ENCODE peak calls at places on chromosomes 16 and 17, in eight cellular contexts. One of them, this sample, is unnamed.
A peak's percentile ranks its signal among the peaks of the same experiment; 100 is the strongest.

GRCh38 chr17:51000835-51001638 is 119.6 kb downstream of the SPAG9 start:
- DNase-seq in colonic mucosa: peak; percentile 22
- DNase-seq in GM23338: peak; percentile 84
- DNase-seq in IMR-90: peak; percentile 78
- DNase-seq in left ventricle myocardium inferior: no peak
- DNase-seq in neural progenitor cell: peak; percentile 70
- DNase-seq in WERI-Rb-1: no peak
- DNase-seq in psoas muscle: no peak
- DNase-seq in this sample: no peak

GRCh38 chr17:37849617-37849972 is 74.6 kb upstream of the TBC1D3K start:
- DNase-seq in colonic mucosa: no peak
- DNase-seq in GM23338: no peak
- DNase-seq in IMR-90: no peak
- DNase-seq in left ventricle myocardium inferior: no peak
- DNase-seq in neural progenitor cell: no peak
- DNase-seq in WERI-Rb-1: no peak
- DNase-seq in psoas muscle: no peak
- DNase-seq in this sample: no peak

GRCh38 chr17:63489291-63489690 is 12.4 kb downstream of the ACE start:
- DNase-seq in colonic mucosa: no peak
- DNase-seq in GM23338: no peak
- DNase-seq in IMR-90: no peak
- DNase-seq in left ventricle myocardium inferior: no peak
- DNase-seq in neural progenitor cell: no peak
- DNase-seq in WERI-Rb-1: no peak
- DNase-seq in psoas muscle: no peak
- DNase-seq in this sample: no peak

GRCh38 chr17:4329838-4330237 is 36.6 kb downstream of the UBE2G1 start:
- DNase-seq in colonic mucosa: no peak
- DNase-seq in GM23338: no peak
- DNase-seq in IMR-90: peak; percentile 99
- DNase-seq in left ventricle myocardium inferior: no peak
- DNase-seq in neural progenitor cell: no peak
- DNase-seq in WERI-Rb-1: no peak
- DNase-seq in psoas muscle: no peak
- DNase-seq in this sample: no peak

GRCh38 chr17:82330322-82331239 is 3.0 kb downstream of the SECTM1 start:
- DNase-seq in colonic mucosa: no peak
- DNase-seq in GM23338: no peak
- DNase-seq in IMR-90: peak; percentile 67
- DNase-seq in left ventricle myocardium inferior: no peak
- DNase-seq in neural progenitor cell: no peak
- DNase-seq in WERI-Rb-1: peak; percentile 53
- DNase-seq in psoas muscle: peak; percentile 75
- DNase-seq in this sample: no peak

GRCh38 chr17:62062936-62063335 is 2.1 kb downstream of the MED13 start:
- DNase-seq in colonic mucosa: no peak
- DNase-seq in GM23338: no peak
- DNase-seq in IMR-90: no peak
- DNase-seq in left ventricle myocardium inferior: no peak
- DNase-seq in neural progenitor cell: no peak
- DNase-seq in WERI-Rb-1: no peak
- DNase-seq in psoas muscle: no peak
- DNase-seq in this sample: no peak

GRCh38 chr17:55763856-55764255 is 13.0 kb downstream of the PCTP start:
- DNase-seq in colonic mucosa: no peak
- DNase-seq in GM23338: no peak
- DNase-seq in IMR-90: no peak
- DNase-seq in left ventricle myocardium inferior: no peak
- DNase-seq in neural progenitor cell: no peak
- DNase-seq in WERI-Rb-1: no peak
- DNase-seq in psoas muscle: no peak
- DNase-seq in this sample: no peak

GRCh38 chr16:89090182-89090630 is 3.4 kb upstream of the ACSF3 start:
- DNase-seq in colonic mucosa: no peak
- DNase-seq in GM23338: no peak
- DNase-seq in IMR-90: no peak
- DNase-seq in left ventricle myocardium inferior: no peak
- DNase-seq in neural progenitor cell: no peak
- DNase-seq in WERI-Rb-1: no peak
- DNase-seq in psoas muscle: no peak
- DNase-seq in this sample: no peak

GRCh38 chr16:87821346-87822001 is 47.8 kb downstream of the SLC7A5 start:
- DNase-seq in colonic mucosa: no peak
- DNase-seq in GM23338: no peak
- DNase-seq in IMR-90: no peak
- DNase-seq in left ventricle myocardium inferior: no peak
- DNase-seq in neural progenitor cell: peak; percentile 48
- DNase-seq in WERI-Rb-1: no peak
- DNase-seq in psoas muscle: no peak
- DNase-seq in this sample: no peak

GRCh38 chr16:22369221-22369811 is 5.1 kb downstream of the CDR2 start:
- DNase-seq in colonic mucosa: no peak
- DNase-seq in GM23338: no peak
- DNase-seq in IMR-90: peak; percentile 79
- DNase-seq in left ventricle myocardium inferior: no peak
- DNase-seq in neural progenitor cell: no peak
- DNase-seq in WERI-Rb-1: no peak
- DNase-seq in psoas muscle: no peak
- DNase-seq in this sample: peak; percentile 22

DNA sequence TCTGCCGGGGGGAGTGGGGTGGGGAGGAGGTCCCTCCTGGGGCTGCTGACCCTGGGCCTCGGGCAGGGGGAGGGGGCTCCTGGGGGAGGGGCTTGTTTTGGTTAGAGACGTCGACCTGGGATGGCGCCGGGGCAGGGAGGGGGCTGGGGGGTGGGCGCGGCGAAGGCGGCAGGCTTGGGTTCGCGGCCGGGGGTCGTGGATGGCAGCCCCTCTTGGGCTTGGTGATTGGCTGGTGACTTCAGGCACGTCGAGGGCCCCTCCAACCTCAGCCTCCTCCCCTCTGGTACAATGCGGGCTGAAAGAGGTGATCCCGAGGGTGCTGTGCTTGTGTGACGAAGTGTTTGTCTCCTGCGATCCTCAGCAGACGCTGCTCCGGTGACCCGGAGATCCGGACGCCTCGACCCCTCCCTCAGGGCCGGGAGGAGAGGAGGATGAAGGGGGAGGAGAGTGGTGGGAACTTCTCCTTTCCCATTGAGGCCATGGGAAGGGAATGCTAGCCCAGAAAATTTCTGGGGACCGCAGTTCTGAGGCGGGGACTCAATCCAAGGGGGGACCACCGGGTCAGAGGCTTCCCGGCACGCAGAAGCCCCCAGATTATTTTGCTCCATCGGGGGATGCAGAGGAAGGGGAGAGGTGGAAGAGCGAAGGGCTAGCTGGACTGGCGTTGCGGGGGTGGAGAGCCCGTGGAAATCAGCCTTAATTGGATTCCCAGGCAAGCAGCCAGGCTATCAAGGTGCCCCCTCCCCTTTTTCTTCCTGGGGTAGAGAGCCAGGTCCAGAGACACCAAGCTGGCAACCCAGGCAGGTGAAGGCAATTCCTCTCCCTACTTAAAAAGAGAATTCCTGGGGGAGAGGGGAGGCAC is 44.0 kb downstream of the RAI1 start:
- DNase-seq in colonic mucosa: no peak
- DNase-seq in GM23338: peak; percentile 68
- DNase-seq in IMR-90: no peak
- DNase-seq in left ventricle myocardium inferior: no peak
- DNase-seq in neural progenitor cell: peak; percentile 84
- DNase-seq in WERI-Rb-1: peak; percentile 41
- DNase-seq in psoas muscle: no peak
- DNase-seq in this sample: no peak
- H3K4me3 ChIP-seq in colonic mucosa: peak overlapping the region; percentile 31
- H3K4me3 ChIP-seq in GM23338: peak overlapping the region; percentile 61
- H3K4me3 ChIP-seq in IMR-90: no peak overlapping the region
- H3K4me3 ChIP-seq in left ventricle myocardium inferior: peak overlapping the region; percentile 66
- H3K4me3 ChIP-seq in neural progenitor cell: peak overlapping the region; percentile 74
- H3K4me3 ChIP-seq in WERI-Rb-1: peak overlapping the region; percentile 78
- H3K4me3 ChIP-seq in psoas muscle: peak overlapping the region; percentile 63
- H3K4me3 ChIP-seq in this sample: no peak overlapping the region

DNA sequence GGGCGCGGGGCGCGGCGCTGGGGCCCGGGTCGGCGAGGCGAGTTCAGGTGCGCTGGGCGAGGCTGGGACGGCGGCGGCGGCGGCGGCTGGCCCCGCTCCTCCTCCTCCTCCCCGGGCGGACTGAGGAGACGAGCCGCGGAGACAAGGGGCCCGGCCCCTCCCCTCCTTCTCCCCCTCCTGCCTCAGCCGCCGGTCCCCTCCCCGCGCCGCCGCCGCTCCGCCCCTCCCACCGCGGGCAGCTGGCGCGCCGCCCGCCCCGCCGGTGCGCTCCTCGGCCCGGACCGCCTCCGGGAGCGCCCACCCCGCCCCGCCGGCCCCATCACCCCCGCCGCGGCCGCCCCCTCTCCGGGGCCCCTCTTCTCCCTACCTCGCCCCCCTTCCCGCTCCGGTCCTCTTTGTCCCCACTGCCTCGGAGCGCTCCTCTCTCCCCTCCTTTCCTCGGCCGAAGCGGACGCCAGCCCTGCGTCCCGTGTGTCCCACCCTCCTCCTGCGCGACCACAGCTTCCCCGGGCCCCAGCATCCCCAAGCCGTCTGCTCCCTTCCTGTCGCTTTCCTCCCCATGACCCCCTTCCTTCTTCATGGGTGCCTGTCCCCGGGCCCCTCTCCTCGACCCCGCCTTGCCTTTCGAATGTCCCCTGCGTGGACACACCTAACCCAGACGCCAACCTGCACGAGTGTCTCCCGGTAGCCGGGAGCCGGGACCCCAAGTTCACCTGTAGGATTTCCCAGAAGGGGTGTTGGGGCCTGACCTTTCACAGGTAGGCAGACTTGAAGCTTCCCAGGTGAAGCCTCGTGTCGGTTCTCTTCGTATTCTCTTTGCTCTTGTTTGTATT is at the start of gene TOX3:
- DNase-seq in colonic mucosa: peak; percentile 75
- DNase-seq in GM23338: peak; percentile 64
- DNase-seq in IMR-90: no peak
- DNase-seq in left ventricle myocardium inferior: no peak
- DNase-seq in neural progenitor cell: peak; percentile 92
- DNase-seq in WERI-Rb-1: peak; percentile 61
- DNase-seq in psoas muscle: no peak
- DNase-seq in this sample: no peak
- H3K27ac ChIP-seq in colonic mucosa: peak within 1 kb of the TSS; percentile 69
- H3K27ac ChIP-seq in GM23338: no peak within 1 kb of the TSS
- H3K27ac ChIP-seq in IMR-90: no peak within 1 kb of the TSS
- H3K27ac ChIP-seq in left ventricle myocardium inferior: no peak within 1 kb of the TSS
- H3K27ac ChIP-seq in neural progenitor cell: peak within 1 kb of the TSS; percentile 32
- H3K27ac ChIP-seq in WERI-Rb-1: peak within 1 kb of the TSS; percentile 61
- H3K27ac ChIP-seq in psoas muscle: no peak within 1 kb of the TSS
- H3K27ac ChIP-seq in this sample: no peak within 1 kb of the TSS

GRCh38 chr16:55476625-55477533 is 2.1 kb upstream of the MMP2 start:
- DNase-seq in colonic mucosa: no peak
- DNase-seq in GM23338: no peak
- DNase-seq in IMR-90: no peak
- DNase-seq in left ventricle myocardium inferior: peak; percentile 65
- DNase-seq in neural progenitor cell: no peak
- DNase-seq in WERI-Rb-1: no peak
- DNase-seq in psoas muscle: peak; percentile 81
- DNase-seq in this sample: no peak

GRCh38 chr16:55482056-55482455 is 3.1 kb downstream of the MMP2 start:
- DNase-seq in colonic mucosa: no peak
- DNase-seq in GM23338: no peak
- DNase-seq in IMR-90: peak; percentile 57
- DNase-seq in left ventricle myocardium inferior: no peak
- DNase-seq in neural progenitor cell: no peak
- DNase-seq in WERI-Rb-1: no peak
- DNase-seq in psoas muscle: no peak
- DNase-seq in this sample: no peak

GRCh38 chr16:55479560-55480197 is 681 bp downstream of the MMP2 start:
- DNase-seq in colonic mucosa: no peak
- DNase-seq in GM23338: peak; percentile 46
- DNase-seq in IMR-90: no peak
- DNase-seq in left ventricle myocardium inferior: no peak
- DNase-seq in neural progenitor cell: no peak
- DNase-seq in WERI-Rb-1: no peak
- DNase-seq in psoas muscle: no peak
- DNase-seq in this sample: no peak

GRCh38 chr16:55478827-55479559 is at the start of gene MMP2:
- DNase-seq in colonic mucosa: peak; percentile 39
- DNase-seq in GM23338: peak; percentile 91
- DNase-seq in IMR-90: peak; percentile 79
- DNase-seq in left ventricle myocardium inferior: peak; percentile 84
- DNase-seq in neural progenitor cell: peak; percentile 91
- DNase-seq in WERI-Rb-1: peak; percentile 46
- DNase-seq in psoas muscle: peak; percentile 88
- DNase-seq in this sample: no peak

DNA sequence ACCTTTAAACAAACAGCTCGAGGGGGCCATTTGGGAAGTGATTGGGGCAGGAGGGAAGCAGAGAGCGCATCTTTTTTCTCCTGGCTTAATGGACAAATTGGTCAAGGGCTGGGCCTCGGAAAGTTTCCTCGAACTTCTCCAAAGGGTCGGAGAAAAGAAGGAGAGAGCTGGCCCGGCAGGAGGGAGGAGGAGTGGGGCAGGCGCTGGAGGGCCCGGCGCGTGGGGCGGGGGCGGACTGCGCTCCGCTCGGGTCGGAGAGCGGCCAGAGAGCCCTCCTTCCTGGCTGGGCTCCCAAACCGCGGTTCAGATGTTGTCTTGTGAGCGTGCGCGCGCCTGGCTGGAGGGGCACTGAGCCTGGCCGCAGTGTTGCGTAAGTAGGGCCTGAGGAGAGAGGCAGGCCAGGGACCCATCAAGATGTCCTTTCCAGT is 1.2 kb downstream of the MMP2 start:
- DNase-seq in colonic mucosa: peak; percentile 68
- DNase-seq in GM23338: peak; percentile 64
- DNase-seq in IMR-90: peak; percentile 93
- DNase-seq in left ventricle myocardium inferior: peak; percentile 90
- DNase-seq in neural progenitor cell: peak; percentile 73
- DNase-seq in WERI-Rb-1: no peak
- DNase-seq in psoas muscle: peak; percentile 93
- DNase-seq in this sample: no peak
- H3K4me3 ChIP-seq in colonic mucosa: peak overlapping the region; percentile 27
- H3K4me3 ChIP-seq in GM23338: peak overlapping the region; percentile 88
- H3K4me3 ChIP-seq in IMR-90: peak overlapping the region; percentile 85
- H3K4me3 ChIP-seq in left ventricle myocardium inferior: peak overlapping the region; percentile 71
- H3K4me3 ChIP-seq in neural progenitor cell: peak overlapping the region; percentile 63
- H3K4me3 ChIP-seq in WERI-Rb-1: no peak overlapping the region
- H3K4me3 ChIP-seq in psoas muscle: peak overlapping the region; percentile 65
- H3K4me3 ChIP-seq in this sample: no peak overlapping the region

DNA sequence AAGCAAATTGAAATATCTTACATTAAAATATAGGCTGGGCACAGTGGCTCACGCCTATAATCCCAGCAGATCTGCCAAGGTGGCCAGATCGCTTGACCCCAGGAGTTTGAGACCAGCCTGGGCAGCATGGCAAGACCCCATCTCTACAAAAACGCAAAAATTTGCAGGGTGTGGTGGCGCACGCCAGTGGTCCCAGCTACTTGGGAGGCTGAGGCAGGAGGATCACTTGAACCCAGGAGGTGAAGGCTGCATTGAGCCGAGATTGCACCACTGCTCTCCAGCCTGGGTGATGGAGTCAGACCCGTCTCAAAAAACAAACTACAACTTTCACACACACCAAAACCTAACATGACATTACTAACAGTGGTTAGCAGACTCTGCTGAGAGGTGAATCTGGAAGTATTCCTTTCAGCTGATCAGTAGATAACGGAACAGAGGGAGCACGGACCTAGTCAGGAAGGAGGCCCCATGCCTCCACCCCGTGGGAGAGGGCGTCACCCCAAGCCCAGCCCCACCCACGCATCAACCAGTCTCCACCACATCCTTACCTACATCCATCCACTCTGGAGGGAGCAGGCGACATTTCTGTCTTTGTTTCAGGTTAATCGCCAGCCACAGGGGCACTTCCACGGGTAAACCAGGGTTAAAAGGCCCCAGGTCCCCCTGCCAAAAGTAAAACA is 1.7 kb downstream of the GINS2 start:
- DNase-seq in colonic mucosa: peak; percentile 51
- DNase-seq in GM23338: no peak
- DNase-seq in IMR-90: no peak
- DNase-seq in left ventricle myocardium inferior: no peak
- DNase-seq in neural progenitor cell: no peak
- DNase-seq in WERI-Rb-1: no peak
- DNase-seq in psoas muscle: no peak
- DNase-seq in this sample: no peak
- H3K27ac ChIP-seq in colonic mucosa: no peak overlapping the region
- H3K27ac ChIP-seq in GM23338: no peak overlapping the region
- H3K27ac ChIP-seq in IMR-90: no peak overlapping the region
- H3K27ac ChIP-seq in left ventricle myocardium inferior: no peak overlapping the region
- H3K27ac ChIP-seq in neural progenitor cell: no peak overlapping the region
- H3K27ac ChIP-seq in WERI-Rb-1: no peak overlapping the region
- H3K27ac ChIP-seq in psoas muscle: no peak overlapping the region
- H3K27ac ChIP-seq in this sample: no peak overlapping the region